ENCODE peak calls at places on chromosomes 11 and 22, in seven cellular contexts. G is HCT116, Q is HepG2, I is K562, H is SK-N-SH, X is H1, V is GM12878. J is an unnamed sample.
A peak's percentile ranks its signal among the peaks of the same experiment; 100 is the strongest.

GRCh38 chr11:117696489-117696888 is 100.5 kb downstream of the DSCAML1 start:
- DNase-seq in G (no peak), Q (no peak), I (no peak), H (peak; percentile 47), X (no peak), V (no peak), J (no peak)

GRCh38 chr11:73258104-73258684 is 13.9 kb upstream of the P2RY6 start:
- DNase-seq in G (no peak), Q (no peak), I (no peak), H (no peak), X (no peak), V (no peak), J (no peak)

GRCh38 chr11:75766449-75767227 is 1.9 kb upstream of the DGAT2 start:
- DNase-seq in G (no peak), Q (peak; percentile 50), I (no peak), H (no peak), X (no peak), V (no peak), J (no peak)

GRCh38 chr22:41746563-41747400 is 47.5 kb downstream of the MEI1 start:
- DNase-seq in G (peak; percentile 69), Q (peak; percentile 36), I (peak; percentile 64), H (peak; percentile 55), X (peak; percentile 77), V (peak; percentile 80), J (peak; percentile 46)

GRCh38 chr11:15333407-15333806 is 218.7 kb downstream of the INSC start:
- DNase-seq in G (no peak), Q (no peak), I (no peak), H (peak; percentile 52), X (no peak), V (no peak), J (no peak)

GRCh38 chr22:44024288-44024908 is at the start of gene PARVB:
- DNase-seq in G (no peak), Q (no peak), I (peak; percentile 23), H (peak; percentile 84), X (peak; percentile 53), V (no peak), J (peak; percentile 8)

GRCh38 chr11:330307-330693 is 9.6 kb upstream of the IFITM3 start:
- DNase-seq in G (no peak), Q (no peak), I (no peak), H (peak; percentile 10), X (no peak), V (no peak), J (no peak)

GRCh38 chr11:68684385-68685356 is at the start of gene GAL:
- DNase-seq in G (no peak), Q (no peak), I (peak; percentile 85), H (peak; percentile 91), X (no peak), V (no peak), J (peak; percentile 61)

GRCh38 chr22:29308791-29309262 is 2.4 kb downstream of the GAS2L1 start:
- DNase-seq in G (no peak), Q (no peak), I (no peak), H (peak; percentile 39), X (peak; percentile 51), V (no peak), J (no peak)

GRCh38 chr11:75442161-75442885 is 9.3 kb upstream of the KLHL35 start:
- DNase-seq in G (no peak), Q (no peak), I (no peak), H (no peak), X (no peak), V (no peak), J (no peak)

GRCh38 chr11:126338346-126339055 is 17.0 kb upstream of the ST3GAL4 start:
- DNase-seq in G (no peak), Q (no peak), I (no peak), H (no peak), X (no peak), V (no peak), J (no peak)

GRCh38 chr11:78313181-78313788 is 104.3 kb downstream of the GAB2 start:
- DNase-seq in G (peak; percentile 10), Q (peak; percentile 36), I (no peak), H (no peak), X (no peak), V (no peak), J (peak; percentile 28)

GRCh38 chr11:70671083-70671482 is 272.8 kb downstream of the CTTN start:
- DNase-seq in G (no peak), Q (no peak), I (peak; percentile 21), H (no peak), X (no peak), V (no peak), J (no peak)

GRCh38 chr22:23359583-23360123 is 179.3 kb downstream of the BCR start:
- DNase-seq in G (no peak), Q (no peak), I (no peak), H (no peak), X (no peak), V (no peak), J (no peak)

GRCh38 chr11:70579376-70579955 is 181.1 kb downstream of the CTTN start:
- DNase-seq in G (no peak), Q (no peak), I (no peak), H (peak; percentile 15), X (no peak), V (no peak), J (no peak)

GRCh38 chr11:125289419-125290088 is 125.0 kb downstream of the PKNOX2 start:
- DNase-seq in G (no peak), Q (no peak), I (no peak), H (peak; percentile 27), X (no peak), V (no peak), J (no peak)

GRCh38 chr11:35105319-35106063 is 33.5 kb upstream of the CD44 start:
- DNase-seq in G (no peak), Q (no peak), I (no peak), H (no peak), X (no peak), V (no peak), J (no peak)

GRCh38 chr22:46534177-46534776 is 3.1 kb downstream of the CELSR1 start:
- DNase-seq in G (no peak), Q (no peak), I (no peak), H (no peak), X (no peak), V (no peak), J (no peak)

GRCh38 chr11:57359896-57360690 is 20.9 kb downstream of the PRG3 start:
- DNase-seq in G (no peak), Q (no peak), I (no peak), H (no peak), X (no peak), V (no peak), J (no peak)

GRCh38 chr22:42630211-42630610 is 10.2 kb downstream of the ATP5MGL start:
- DNase-seq in G (no peak), Q (no peak), I (no peak), H (no peak), X (no peak), V (no peak), J (no peak)

GRCh38 chr11:74925281-74925680 is 23.6 kb downstream of the XRRA1 start:
- DNase-seq in G (no peak), Q (no peak), I (no peak), H (no peak), X (no peak), V (no peak), J (no peak)

GRCh38 chr22:37752189-37753061 is 55.3 kb upstream of the GCAT start:
- DNase-seq in G (peak; percentile 92), Q (peak; percentile 73), I (no peak), H (peak; percentile 94), X (no peak), V (no peak), J (no peak)

GRCh38 chr11:46392421-46393230 is 1.1 kb upstream of the CHRM4 start:
- DNase-seq in G (no peak), Q (peak; percentile 66), I (peak; percentile 94), H (peak; percentile 80), X (peak; percentile 97), V (no peak), J (peak; percentile 87)

GRCh38 chr22:45966320-45966891 is 10.6 kb downstream of the WNT7B start:
- DNase-seq in G (no peak), Q (no peak), I (no peak), H (no peak), X (no peak), V (no peak), J (peak; percentile 45)

GRCh38 chr22:35543702-35544101 is 3.1 kb downstream of the RASD2 start:
- DNase-seq in G (no peak), Q (no peak), I (no peak), H (no peak), X (no peak), V (no peak), J (no peak)
- TF ChIP-seq JUND in G (no peak), Q (no peak), I (no peak), H (no peak), X (no peak), V (no peak), J (no peak)

GRCh38 chr11:47886096-47886495 is 37.9 kb upstream of the NUP160 start:
- DNase-seq in G (no peak), Q (no peak), I (no peak), H (no peak), X (no peak), V (no peak), J (no peak)
- TF ChIP-seq JUND in G (no peak), Q (no peak), I (no peak), H (peak; percentile 64), X (no peak), V (no peak), J (no peak)

GRCh38 chr11:19817870-19818269 is 105.2 kb downstream of the NAV2 start:
- DNase-seq in G (no peak), Q (no peak), I (no peak), H (no peak), X (no peak), V (no peak), J (no peak)

GRCh38 chr11:19816040-19816439 is 103.4 kb downstream of the NAV2 start:
- DNase-seq in G (no peak), Q (no peak), I (no peak), H (no peak), X (no peak), V (no peak), J (no peak)

GRCh38 chr11:19819148-19819547 is 106.5 kb downstream of the NAV2 start:
- DNase-seq in G (no peak), Q (no peak), I (no peak), H (no peak), X (no peak), V (no peak), J (no peak)

GRCh38 chr11:19816817-19817216 is 104.2 kb downstream of the NAV2 start:
- DNase-seq in G (no peak), Q (no peak), I (no peak), H (no peak), X (no peak), V (no peak), J (no peak)

DNA sequence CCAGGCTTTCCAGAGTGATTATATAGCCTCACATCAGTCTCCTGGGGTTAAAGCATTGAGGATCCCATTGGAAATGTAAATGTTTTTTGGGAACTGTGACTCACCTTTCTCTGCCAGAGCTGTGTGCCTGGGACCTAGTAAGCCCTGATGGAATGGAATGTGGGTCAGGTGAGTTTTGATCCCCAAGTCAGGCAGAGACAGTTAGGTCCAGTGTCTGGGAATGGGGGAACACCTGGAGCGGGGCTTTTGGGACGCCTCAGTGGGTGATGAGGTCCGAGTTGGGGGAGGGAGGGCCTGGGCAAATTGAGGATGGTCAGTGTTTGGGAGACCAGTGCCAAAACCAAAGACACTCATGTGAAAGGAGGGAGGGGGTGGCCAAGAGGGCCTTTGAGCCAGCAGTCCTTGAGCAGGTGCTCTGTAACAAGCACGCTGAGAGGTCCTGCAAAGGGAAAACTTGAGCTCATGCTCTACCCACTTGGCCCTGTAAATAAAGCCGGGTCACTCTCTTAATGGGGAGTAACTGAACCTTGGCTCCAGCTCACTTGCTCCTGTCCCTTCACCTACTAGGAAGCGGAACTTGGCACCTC is 104.7 kb downstream of the NAV2 start:
- DNase-seq in G (no peak), Q (no peak), I (no peak), H (no peak), X (peak; percentile 77), V (no peak), J (no peak)
- TF ChIP-seq JUND in G (no peak), Q (no peak), I (no peak), H (no peak), X (peak; percentile 94), V (no peak), J (no peak)

GRCh38 chr11:86145439-86146156 is 76.7 kb upstream of the PICALM start:
- DNase-seq in G (no peak), Q (peak; percentile 37), I (no peak), H (no peak), X (no peak), V (no peak), J (no peak)
- TF ChIP-seq JUND in G (no peak), Q (no peak), I (peak; percentile 36), H (no peak), X (no peak), V (no peak), J (no peak)

J was measured in T47D.